ENCODE peak calls at places on chromosomes 13 and 19, in nine cellular contexts. Z, O, A, D, T, L, S, F and J are unnamed samples.

GRCh38 chr19:749811-750210 is 1.1 kb upstream of the MISP start:
- DNase-seq in O (no peak), Z (no peak), L (no peak), D (no peak), A (no peak), F (no peak), T (no peak), S (no peak), J (no peak)

GRCh38 chr19:38812841-38813320 is at the start of gene LGALS4:
- DNase-seq in O (no peak), Z (no peak), A (no peak), S (no peak), T (no peak), L (no peak), D (no peak), F (peak; percentile 37), J (no peak)

GRCh38 chr19:35207391-35207871 is 21.1 kb downstream of the FAM187B start:
- DNase-seq in A (no peak), L (no peak), Z (no peak), D (no peak), T (peak; percentile 22), S (no peak), F (no peak), O (no peak), J (no peak)

GRCh38 chr13:102580552-102581169 is 16.1 kb upstream of the TPP2 start:
- DNase-seq in F (no peak), L (peak; percentile 65), D (peak; percentile 30), O (no peak), S (peak; percentile 86), Z (peak; percentile 71), T (peak; percentile 23), A (no peak), J (no peak)

GRCh38 chr13:42968906-42969305 is 23.1 kb downstream of the EPSTI1 start:
- DNase-seq in O (no peak), D (no peak), F (peak; percentile 80), T (peak; percentile 73), S (peak; percentile 81), Z (no peak), A (no peak), L (no peak), J (no peak)

GRCh38 chr19:33763661-33764343 is 32.9 kb upstream of the KCTD15 start:
- DNase-seq in A (peak; percentile 54), D (no peak), T (no peak), S (peak; percentile 30), F (no peak), Z (no peak), L (no peak), O (no peak), J (peak; percentile 25)

GRCh38 chr13:42486711-42487198 is 87.2 kb upstream of the TNFSF11 start:
- DNase-seq in T (no peak), D (peak; percentile 82), A (no peak), Z (peak; percentile 91), F (no peak), L (no peak), S (no peak), O (no peak), J (no peak)

GRCh38 chr13:27000686-27001085 is 170.9 kb downstream of the USP12 start:
- DNase-seq in D (no peak), A (no peak), Z (no peak), T (no peak), L (no peak), S (no peak), F (no peak), O (peak; percentile 47), J (no peak)

GRCh38 chr13:76879211-76879875 is 6.9 kb downstream of the KCTD12 start:
- DNase-seq in L (no peak), A (peak; percentile 38), S (no peak), Z (peak; percentile 91), F (peak; percentile 82), T (no peak), D (peak; percentile 64), O (peak; percentile 91), J (peak; percentile 27)

GRCh38 chr13:51849145-51850101 is 4.4 kb upstream of the TMEM272 start:
- DNase-seq in Z (peak; percentile 84), A (no peak), L (peak; percentile 40), S (peak; percentile 94), F (no peak), T (peak; percentile 7), O (no peak), D (peak; percentile 23), J (no peak)

GRCh38 chr13:65416784-65417183 is 1813.4 kb downstream of the PCDH9 start:
- DNase-seq in T (no peak), F (no peak), D (no peak), A (no peak), S (no peak), L (no peak), O (no peak), Z (no peak), J (no peak)

GRCh38 chr13:74134226-74134776 is at the start of gene KLF12:
- DNase-seq in F (peak; percentile 88), L (peak; percentile 82), Z (peak; percentile 95), T (peak; percentile 85), O (peak; percentile 96), A (peak; percentile 52), D (peak; percentile 93), S (peak; percentile 85), J (peak; percentile 19)

GRCh38 chr19:10784257-10784656 is 51.8 kb downstream of the TMED1 start:
- DNase-seq in T (no peak), F (peak; percentile 79), L (no peak), D (no peak), O (peak; percentile 70), A (no peak), S (no peak), Z (no peak), J (no peak)

GRCh38 chr13:102220681-102221228 is 181.1 kb downstream of the FGF14 start:
- DNase-seq in S (no peak), F (no peak), T (no peak), A (no peak), D (no peak), O (no peak), L (no peak), Z (no peak), J (no peak)

GRCh38 chr19:56987184-56987583 is 132.6 kb upstream of the USP29 start:
- DNase-seq in L (no peak), A (peak; percentile 64), D (no peak), O (no peak), T (no peak), F (no peak), Z (no peak), S (no peak), J (no peak)

GRCh38 chr13:110416131-110416584 is 109.1 kb downstream of the COL4A2 start:
- DNase-seq in O (no peak), T (no peak), D (no peak), A (no peak), F (no peak), L (no peak), S (no peak), Z (peak; percentile 49), J (no peak)

GRCh38 chr13:51148952-51149573 is 38.0 kb upstream of the C13orf42 start:
- DNase-seq in A (peak; percentile 54), F (no peak), Z (peak; percentile 54), S (peak; percentile 91), D (peak; percentile 47), T (peak; percentile 10), L (peak; percentile 51), O (no peak), J (peak; percentile 11)

GRCh38 chr13:114112826-114113322 is 19.5 kb downstream of the RASA3 start:
- DNase-seq in D (no peak), Z (peak; percentile 70), T (no peak), O (peak; percentile 48), S (peak; percentile 59), L (no peak), A (no peak), F (peak; percentile 12), J (no peak)

DNA sequence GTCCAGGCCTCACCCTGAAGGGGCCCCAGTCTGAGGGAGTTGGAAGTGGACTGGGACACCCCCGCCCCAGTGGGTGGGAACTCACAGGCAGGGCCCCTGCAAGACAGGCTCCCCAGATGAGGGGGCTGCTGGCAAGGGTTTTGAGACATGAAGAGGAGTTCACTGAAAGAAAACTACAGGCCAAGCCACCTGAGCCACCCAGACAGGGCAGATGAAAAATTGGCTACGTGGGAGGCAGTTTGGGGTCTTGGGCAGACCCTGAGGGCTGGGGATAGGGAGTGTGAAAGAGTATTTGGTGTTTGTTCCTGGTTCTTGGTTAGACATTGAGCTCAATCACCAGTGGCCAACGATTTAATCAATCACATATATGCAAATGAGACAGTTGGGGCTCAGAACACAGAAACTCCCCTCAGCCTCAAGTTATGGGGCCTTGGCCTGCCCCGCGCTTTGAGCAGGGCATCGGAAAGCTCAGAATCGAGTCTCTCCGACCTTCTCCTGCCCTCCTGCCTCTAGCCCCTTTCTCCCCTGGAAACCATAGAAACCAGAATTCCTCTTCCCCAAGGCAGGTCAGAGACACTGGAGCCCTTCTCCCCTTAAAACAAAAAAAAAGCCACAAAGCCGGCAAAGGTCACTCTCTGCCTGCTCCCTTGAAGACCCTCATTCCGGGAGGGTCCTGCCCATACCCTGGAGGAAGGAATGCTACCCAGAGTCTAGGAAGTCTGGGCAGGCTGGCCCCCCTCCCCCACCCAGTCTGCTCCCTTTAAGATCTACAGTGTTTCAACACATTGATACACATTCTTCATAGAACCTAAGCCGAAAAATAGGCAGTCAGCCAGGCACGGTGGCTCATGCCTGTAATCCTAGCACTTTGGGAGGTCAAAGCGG is 1.3 kb upstream of the ISYNA1 start:
- DNase-seq in T (no peak), Z (peak; percentile 63), D (peak; percentile 40), L (no peak), F (no peak), O (no peak), S (peak; percentile 56), A (no peak), J (no peak)
- H3K27ac ChIP-seq in T (peak overlapping the region; percentile 72), Z (peak overlapping the region; percentile 63), D (no peak overlapping the region), L (peak overlapping the region; percentile 91), F (peak overlapping the region; percentile 72), O (peak overlapping the region; percentile 84), S (peak overlapping the region; percentile 78), A (peak overlapping the region; percentile 2), J (no peak overlapping the region)

GRCh38 chr19:6062274-6062673 is 48.0 kb downstream of the RFX2 start:
- DNase-seq in L (no peak), S (no peak), Z (no peak), D (peak; percentile 40), F (peak; percentile 81), A (no peak), O (peak; percentile 88), T (no peak), J (no peak)
- H3K27ac ChIP-seq in L (no peak overlapping the region), S (peak overlapping the region; percentile 19), Z (no peak overlapping the region), D (peak overlapping the region; percentile 67), F (peak overlapping the region; percentile 79), A (no peak overlapping the region), O (peak overlapping the region; percentile 96), T (no peak overlapping the region), J (peak overlapping the region; percentile 4)

GRCh38 chr13:95588134-95588533 is 35.6 kb downstream of the CLDN10 start:
- DNase-seq in L (no peak), T (no peak), D (no peak), A (no peak), S (no peak), O (no peak), Z (no peak), F (no peak), J (no peak)
- H3K27ac ChIP-seq in L (no peak overlapping the region), T (no peak overlapping the region), D (no peak overlapping the region), A (no peak overlapping the region), S (no peak overlapping the region), O (no peak overlapping the region), Z (no peak overlapping the region), F (no peak overlapping the region), J (no peak overlapping the region)

DNA sequence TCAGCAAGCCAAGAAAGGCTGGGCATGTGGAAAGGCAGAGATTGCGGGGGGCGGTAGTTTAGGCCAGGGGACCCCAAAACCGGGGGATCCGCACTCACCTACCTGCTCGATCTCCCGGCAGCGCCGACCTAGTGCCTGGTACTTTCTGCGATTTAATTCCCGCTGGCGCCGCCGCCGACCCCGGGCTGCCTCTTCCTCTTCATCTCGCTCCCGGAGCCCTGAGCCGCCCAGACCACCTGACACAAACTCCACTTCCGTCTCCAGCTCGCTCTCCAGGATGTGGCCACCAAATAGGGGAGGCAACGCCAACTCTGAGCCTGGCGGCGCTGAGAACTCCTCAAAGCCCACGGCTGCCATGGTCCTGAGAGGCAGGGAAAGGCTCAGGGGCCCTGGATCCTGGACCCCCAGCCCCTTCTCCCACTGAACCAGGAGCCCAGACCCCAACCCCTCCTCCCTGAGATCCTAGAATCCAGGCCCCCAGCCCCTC is 1.1 kb downstream of the TFPT start:
- DNase-seq in F (peak; percentile 72), D (peak; percentile 32), L (no peak), T (no peak), S (peak; percentile 64), A (peak; percentile 55), Z (no peak), O (peak; percentile 73), J (no peak)
- H3K27ac ChIP-seq in F (peak overlapping the region; percentile 96), D (peak overlapping the region; percentile 88), L (no peak overlapping the region), T (no peak overlapping the region), S (no peak overlapping the region), A (no peak overlapping the region), Z (no peak overlapping the region), O (peak overlapping the region; percentile 91), J (peak overlapping the region; percentile 98)